ENCODE peak calls at places on chromosomes 16 and 17, in four cellular contexts. D is GM12878, U is K562, M is HepG2. Q is an unnamed sample.

GRCh38 chr16:64711026-64711425 is 410.8 kb downstream of the CDH11 start:
- DNase-seq in D (no peak), M (no peak), U (no peak), Q (no peak)

GRCh38 chr17:76725580-76726230 is 701 bp downstream of the JMJD6 start:
- DNase-seq in M (peak), D (no peak), U (peak), Q (peak)

GRCh38 chr17:5418858-5419355 is 555 bp downstream of the NUP88 start:
- DNase-seq in D (peak), U (no peak), M (peak), Q (no peak)

GRCh38 chr17:38428643-38429371 is 543 bp downstream of the ARHGAP23 start:
- DNase-seq in D (no peak), U (no peak), M (no peak), Q (no peak)

GRCh38 chr17:4648741-4649140 is 7.3 kb upstream of the ALOX15 start:
- DNase-seq in M (peak), U (no peak), D (no peak), Q (no peak)

GRCh38 chr16:4032768-4033167 is 83.5 kb downstream of the ADCY9 start:
- DNase-seq in M (no peak), U (no peak), D (no peak), Q (no peak)

GRCh38 chr17:42647778-42648177 is 11.3 kb upstream of the TUBG2 start:
- DNase-seq in M (no peak), U (no peak), D (peak), Q (no peak)

GRCh38 chr17:5877948-5878347 is 192.2 kb upstream of the WSCD1 start:
- DNase-seq in D (no peak), U (no peak), M (no peak), Q (no peak)

GRCh38 chr17:63477471-63478440 is 895 bp downstream of the ACE start:
- DNase-seq in U (no peak), M (no peak), D (no peak), Q (no peak)

GRCh38 chr16:25093208-25094061 is 18.1 kb upstream of the LCMT1 start:
- DNase-seq in U (no peak), D (no peak), M (no peak), Q (no peak)

GRCh38 chr17:3558603-3559269 is 1.1 kb upstream of the TRPV3 start:
- DNase-seq in M (no peak), D (peak), U (no peak), Q (no peak)

GRCh38 chr17:66842959-66843358 is 8.0 kb downstream of the CACNG5 start:
- DNase-seq in M (no peak), U (no peak), D (no peak), Q (no peak)

GRCh38 chr17:42680331-42680808 is 1.3 kb downstream of the CCR10 start:
- DNase-seq in D (no peak), M (no peak), U (peak), Q (no peak)

GRCh38 chr17:16068323-16068722 is 68.7 kb downstream of the TTC19 start:
- DNase-seq in D (no peak), M (no peak), U (no peak), Q (no peak)

GRCh38 chr16:81625544-81626152 is 153.4 kb upstream of the PLCG2 start:
- DNase-seq in U (peak), D (no peak), M (no peak), Q (no peak)

GRCh38 chr16:84074721-84075120 is 32.1 kb upstream of the SLC38A8 start:
- DNase-seq in M (no peak), D (no peak), U (no peak), Q (no peak)

GRCh38 chr17:55347341-55347740 is 74.3 kb downstream of the MMD start:
- DNase-seq in D (no peak), U (no peak), M (no peak), Q (no peak)

GRCh38 chr16:73390936-73391335 is 343.0 kb upstream of the ZFHX3 start:
- DNase-seq in D (no peak), U (no peak), M (no peak), Q (no peak)

GRCh38 chr17:79246226-79246794 is 171.7 kb downstream of the ENGASE start:
- DNase-seq in M (no peak), D (no peak), U (no peak), Q (no peak)
- TF ChIP-seq BHLHE40 in M (no peak), D (no peak), U (no peak), Q (no peak)

DNA sequence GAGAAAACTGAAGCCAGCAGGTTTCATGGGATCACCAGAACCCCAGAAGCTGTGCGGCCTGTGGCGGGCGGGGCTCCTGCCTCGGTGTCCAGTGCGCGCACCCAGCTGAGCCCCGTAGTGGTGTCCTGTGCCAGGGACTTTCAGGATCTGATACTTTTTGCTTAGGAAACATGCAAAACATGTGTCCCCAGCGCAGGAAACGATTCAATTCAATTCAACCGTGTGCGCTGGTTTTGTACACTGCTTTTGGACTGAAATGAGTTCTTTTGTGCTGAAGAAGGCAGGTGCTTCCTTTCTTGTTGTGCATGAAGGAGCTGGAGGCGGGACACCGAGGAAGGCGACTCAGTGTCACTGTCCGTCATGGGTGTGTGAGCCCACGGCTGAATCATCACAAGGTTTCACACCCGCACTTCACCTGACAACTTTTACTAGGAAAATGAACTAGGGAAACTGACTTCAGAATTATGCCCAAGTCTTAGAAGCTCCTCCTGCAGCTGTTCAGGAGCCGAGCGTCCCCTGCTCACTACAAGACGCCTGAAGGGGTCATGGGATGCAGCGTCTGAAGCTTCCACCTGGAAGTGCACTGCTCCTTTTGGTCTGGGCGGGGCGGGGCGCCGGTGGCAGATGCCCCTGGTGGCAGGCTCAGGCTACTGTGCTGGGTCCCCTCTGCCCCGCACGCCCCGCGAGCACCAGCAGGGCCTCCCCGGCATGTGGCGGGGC is 31.4 kb upstream of the ZNF750 start:
- DNase-seq in M (no peak), D (peak), U (no peak), Q (no peak)
- TF ChIP-seq FOXK2 in M (no peak), D (no peak), U (no peak), Q (no peak)

GRCh38 chr16:12016166-12016947 is 39.8 kb downstream of the SNX29 start:
- DNase-seq in U (no peak), D (no peak), M (no peak), Q (no peak)

GRCh38 chr16:12020007-12020406 is 43.5 kb downstream of the SNX29 start:
- DNase-seq in U (no peak), M (no peak), D (no peak), Q (no peak)

GRCh38 chr16:12021578-12022265 is 45.2 kb downstream of the SNX29 start:
- DNase-seq in U (no peak), M (no peak), D (no peak), Q (no peak)

DNA sequence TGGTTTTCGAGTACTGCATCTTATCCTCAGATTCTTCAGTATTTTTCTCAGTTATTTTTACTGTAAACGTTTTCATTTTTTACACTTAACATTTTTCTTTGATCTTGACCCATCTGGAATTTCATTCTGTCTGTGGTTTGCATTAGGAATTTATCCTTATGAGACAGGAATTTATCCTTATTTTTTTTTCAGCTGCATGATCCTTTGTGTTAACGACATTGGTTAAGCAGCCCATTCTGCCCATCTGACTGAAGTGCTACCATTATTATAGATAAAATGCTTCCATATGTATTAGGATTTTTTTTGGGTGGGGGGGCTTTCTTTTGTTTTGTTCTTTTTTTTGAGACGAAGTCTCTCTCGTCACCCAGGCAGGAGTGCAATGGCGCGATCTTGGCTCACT is 41.0 kb downstream of the SNX29 start:
- DNase-seq in U (no peak), D (no peak), M (no peak), Q (no peak)
- TF ChIP-seq BHLHE40 in U (no peak), D (no peak), M (no peak), Q (no peak)

GRCh38 chr16:1911467-1912214 is 6.6 kb downstream of the HS3ST6 start:
- DNase-seq in U (no peak), M (no peak), D (no peak), Q (no peak)
- TF ChIP-seq FOXK2 in U (no peak), M (no peak), D (no peak), Q (no peak)

DNA sequence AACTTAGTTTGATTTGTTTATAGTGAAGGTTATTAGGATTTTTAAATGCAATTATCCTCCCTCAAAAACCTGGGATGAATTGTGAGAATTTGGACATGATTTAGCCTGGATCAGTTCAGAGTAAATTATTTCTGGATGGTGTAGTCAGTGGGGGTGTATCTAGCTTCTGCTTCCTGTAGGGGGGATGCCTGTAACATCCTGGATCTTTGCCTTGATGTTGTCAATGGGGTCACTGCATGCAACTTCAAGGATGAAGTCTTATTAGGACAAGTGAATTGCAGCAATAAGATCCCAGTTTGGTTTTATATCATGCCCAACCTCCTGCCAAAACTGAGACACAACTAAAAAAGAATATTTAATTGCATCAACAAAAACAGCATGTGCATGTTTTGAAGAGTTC is 159.6 kb downstream of the HS3ST3B1 start:
- DNase-seq in M (no peak), D (no peak), U (no peak), Q (no peak)
- TF ChIP-seq BHLHE40 in M (no peak), D (no peak), U (no peak), Q (no peak)

GRCh38 chr17:33290156-33290697 is 2.9 kb downstream of the ASIC2 start:
- DNase-seq in U (no peak), D (no peak), M (no peak), Q (no peak)

GRCh38 chr17:33288954-33289353 is 4.1 kb downstream of the ASIC2 start:
- DNase-seq in M (no peak), D (no peak), U (no peak), Q (no peak)

GRCh38 chr17:33292184-33292980 is 713 bp downstream of the ASIC2 start:
- DNase-seq in D (no peak), M (no peak), U (peak), Q (peak)

GRCh38 chr17:33292981-33293867 is at the start of gene ASIC2:
- DNase-seq in D (no peak), M (no peak), U (peak), Q (peak)

GRCh38 chr17:33291248-33292183 is 1.6 kb downstream of the ASIC2 start:
- DNase-seq in U (peak), M (no peak), D (no peak), Q (peak)
- TF ChIP-seq FOXK2 in U (no peak), M (no peak), D (no peak), Q (no peak)

Q was measured in HEK293T.